ENCODE peak calls at places on chromosomes 7 and 10, in seven cellular contexts. One of them, this sample, is unnamed.

GRCh38 chr10:114271014-114271778 is 32.1 kb downstream of the VWA2 start:
- DNase-seq in A673: no peak
- DNase-seq in left ventricle myocardium inferior: no peak
- DNase-seq in body of pancreas: peak; percentile 26
- DNase-seq in CD8-positive, alpha-beta T cell: no peak
- DNase-seq in heart right ventricle: no peak
- DNase-seq in dorsolateral prefrontal cortex: peak; percentile 5
- DNase-seq in this sample: no peak

GRCh38 chr7:116311816-116312471 is 101.6 kb downstream of the TES start:
- DNase-seq in A673: no peak
- DNase-seq in left ventricle myocardium inferior: no peak
- DNase-seq in body of pancreas: no peak
- DNase-seq in CD8-positive, alpha-beta T cell: no peak
- DNase-seq in heart right ventricle: no peak
- DNase-seq in dorsolateral prefrontal cortex: no peak
- DNase-seq in this sample: no peak

GRCh38 chr10:133276435-133277201 is at the start of gene ADAM8:
- DNase-seq in A673: no peak
- DNase-seq in left ventricle myocardium inferior: no peak
- DNase-seq in body of pancreas: peak; percentile 44
- DNase-seq in CD8-positive, alpha-beta T cell: no peak
- DNase-seq in heart right ventricle: peak; percentile 48
- DNase-seq in dorsolateral prefrontal cortex: no peak
- DNase-seq in this sample: peak; percentile 93

GRCh38 chr10:110206988-110207804 is at the start of gene MXI1:
- DNase-seq in A673: peak; percentile 85
- DNase-seq in left ventricle myocardium inferior: peak; percentile 83
- DNase-seq in body of pancreas: peak; percentile 87
- DNase-seq in CD8-positive, alpha-beta T cell: no peak
- DNase-seq in heart right ventricle: peak; percentile 74
- DNase-seq in dorsolateral prefrontal cortex: peak; percentile 85
- DNase-seq in this sample: peak; percentile 85

GRCh38 chr10:132296671-132297443 is 10.9 kb downstream of the STK32C start:
- DNase-seq in A673: no peak
- DNase-seq in left ventricle myocardium inferior: peak; percentile 1
- DNase-seq in body of pancreas: peak; percentile 3
- DNase-seq in CD8-positive, alpha-beta T cell: no peak
- DNase-seq in heart right ventricle: no peak
- DNase-seq in dorsolateral prefrontal cortex: no peak
- DNase-seq in this sample: peak; percentile 70

GRCh38 chr7:113856010-113856409 is 62.8 kb downstream of the PPP1R3A start:
- DNase-seq in A673: no peak
- DNase-seq in left ventricle myocardium inferior: no peak
- DNase-seq in body of pancreas: no peak
- DNase-seq in CD8-positive, alpha-beta T cell: no peak
- DNase-seq in heart right ventricle: no peak
- DNase-seq in dorsolateral prefrontal cortex: no peak
- DNase-seq in this sample: no peak

GRCh38 chr7:141563956-141564623 is 12.9 kb downstream of the AGK start:
- DNase-seq in A673: no peak
- DNase-seq in left ventricle myocardium inferior: no peak
- DNase-seq in body of pancreas: no peak
- DNase-seq in CD8-positive, alpha-beta T cell: no peak
- DNase-seq in heart right ventricle: no peak
- DNase-seq in dorsolateral prefrontal cortex: no peak
- DNase-seq in this sample: no peak

GRCh38 chr10:102678842-102679289 is 34.6 kb downstream of the TRIM8 start:
- DNase-seq in A673: no peak
- DNase-seq in left ventricle myocardium inferior: peak; percentile 72
- DNase-seq in body of pancreas: peak; percentile 86
- DNase-seq in CD8-positive, alpha-beta T cell: no peak
- DNase-seq in heart right ventricle: peak; percentile 70
- DNase-seq in dorsolateral prefrontal cortex: peak; percentile 72
- DNase-seq in this sample: peak; percentile 94

GRCh38 chr7:8125680-8126444 is 136.1 kb downstream of the ICA1 start:
- DNase-seq in A673: no peak
- DNase-seq in left ventricle myocardium inferior: no peak
- DNase-seq in body of pancreas: no peak
- DNase-seq in CD8-positive, alpha-beta T cell: peak; percentile 67
- DNase-seq in heart right ventricle: no peak
- DNase-seq in dorsolateral prefrontal cortex: no peak
- DNase-seq in this sample: peak; percentile 49

GRCh38 chr7:27130540-27131389 is at the start of gene HOXA4:
- DNase-seq in A673: peak; percentile 58
- DNase-seq in left ventricle myocardium inferior: peak; percentile 76
- DNase-seq in body of pancreas: peak; percentile 60
- DNase-seq in CD8-positive, alpha-beta T cell: peak; percentile 53
- DNase-seq in heart right ventricle: peak; percentile 61
- DNase-seq in dorsolateral prefrontal cortex: no peak
- DNase-seq in this sample: peak; percentile 92

GRCh38 chr10:43226851-43227845 is 39.7 kb downstream of the RASGEF1A start:
- DNase-seq in A673: no peak
- DNase-seq in left ventricle myocardium inferior: peak; percentile 2
- DNase-seq in body of pancreas: peak; percentile 3
- DNase-seq in CD8-positive, alpha-beta T cell: no peak
- DNase-seq in heart right ventricle: no peak
- DNase-seq in dorsolateral prefrontal cortex: peak; percentile 18
- DNase-seq in this sample: peak; percentile 54

GRCh38 chr10:42827201-42827600 is 44.6 kb downstream of the BMS1 start:
- DNase-seq in A673: peak; percentile 9
- DNase-seq in left ventricle myocardium inferior: no peak
- DNase-seq in body of pancreas: no peak
- DNase-seq in CD8-positive, alpha-beta T cell: no peak
- DNase-seq in heart right ventricle: no peak
- DNase-seq in dorsolateral prefrontal cortex: no peak
- DNase-seq in this sample: no peak

GRCh38 chr10:25498645-25499044 is 323.8 kb downstream of the GPR158 start:
- DNase-seq in A673: no peak
- DNase-seq in left ventricle myocardium inferior: no peak
- DNase-seq in body of pancreas: no peak
- DNase-seq in CD8-positive, alpha-beta T cell: no peak
- DNase-seq in heart right ventricle: no peak
- DNase-seq in dorsolateral prefrontal cortex: no peak
- DNase-seq in this sample: no peak

GRCh38 chr7:66335318-66335717 is 130.2 kb downstream of the TPST1 start:
- DNase-seq in A673: no peak
- DNase-seq in left ventricle myocardium inferior: no peak
- DNase-seq in body of pancreas: no peak
- DNase-seq in CD8-positive, alpha-beta T cell: no peak
- DNase-seq in heart right ventricle: no peak
- DNase-seq in dorsolateral prefrontal cortex: no peak
- DNase-seq in this sample: no peak

GRCh38 chr7:115491744-115492380 is 538.7 kb downstream of the TFEC start:
- DNase-seq in A673: no peak
- DNase-seq in left ventricle myocardium inferior: no peak
- DNase-seq in body of pancreas: no peak
- DNase-seq in CD8-positive, alpha-beta T cell: no peak
- DNase-seq in heart right ventricle: no peak
- DNase-seq in dorsolateral prefrontal cortex: no peak
- DNase-seq in this sample: no peak

GRCh38 chr10:69406302-69406811 is 10.4 kb downstream of the TACR2 start:
- DNase-seq in A673: peak; percentile 49
- DNase-seq in left ventricle myocardium inferior: peak; percentile 72
- DNase-seq in body of pancreas: no peak
- DNase-seq in CD8-positive, alpha-beta T cell: no peak
- DNase-seq in heart right ventricle: peak; percentile 72
- DNase-seq in dorsolateral prefrontal cortex: no peak
- DNase-seq in this sample: no peak

GRCh38 chr10:93379366-93380042 is 102.6 kb downstream of the MYOF start:
- DNase-seq in A673: peak; percentile 24
- DNase-seq in left ventricle myocardium inferior: no peak
- DNase-seq in body of pancreas: no peak
- DNase-seq in CD8-positive, alpha-beta T cell: no peak
- DNase-seq in heart right ventricle: no peak
- DNase-seq in dorsolateral prefrontal cortex: no peak
- DNase-seq in this sample: no peak

GRCh38 chr10:93386496-93387369 is 95.4 kb downstream of the MYOF start:
- DNase-seq in A673: no peak
- DNase-seq in left ventricle myocardium inferior: peak; percentile 19
- DNase-seq in body of pancreas: no peak
- DNase-seq in CD8-positive, alpha-beta T cell: no peak
- DNase-seq in heart right ventricle: no peak
- DNase-seq in dorsolateral prefrontal cortex: no peak
- DNase-seq in this sample: no peak

GRCh38 chr10:93383562-93383981 is 98.6 kb downstream of the MYOF start:
- DNase-seq in A673: no peak
- DNase-seq in left ventricle myocardium inferior: no peak
- DNase-seq in body of pancreas: no peak
- DNase-seq in CD8-positive, alpha-beta T cell: no peak
- DNase-seq in heart right ventricle: no peak
- DNase-seq in dorsolateral prefrontal cortex: no peak
- DNase-seq in this sample: no peak

GRCh38 chr10:93380043-93380565 is 102.0 kb downstream of the MYOF start:
- DNase-seq in A673: no peak
- DNase-seq in left ventricle myocardium inferior: no peak
- DNase-seq in body of pancreas: no peak
- DNase-seq in CD8-positive, alpha-beta T cell: no peak
- DNase-seq in heart right ventricle: no peak
- DNase-seq in dorsolateral prefrontal cortex: no peak
- DNase-seq in this sample: no peak

GRCh38 chr10:93384006-93384405 is 98.1 kb downstream of the MYOF start:
- DNase-seq in A673: no peak
- DNase-seq in left ventricle myocardium inferior: no peak
- DNase-seq in body of pancreas: no peak
- DNase-seq in CD8-positive, alpha-beta T cell: no peak
- DNase-seq in heart right ventricle: no peak
- DNase-seq in dorsolateral prefrontal cortex: no peak
- DNase-seq in this sample: no peak
- H3K27ac ChIP-seq in A673: no peak overlapping the region
- H3K27ac ChIP-seq in left ventricle myocardium inferior: peak overlapping the region; percentile 52
- H3K27ac ChIP-seq in body of pancreas: peak overlapping the region; percentile 5
- H3K27ac ChIP-seq in CD8-positive, alpha-beta T cell: no peak overlapping the region
- H3K27ac ChIP-seq in heart right ventricle: peak overlapping the region; percentile 41
- H3K27ac ChIP-seq in dorsolateral prefrontal cortex: no peak overlapping the region
- H3K27ac ChIP-seq in this sample: no peak overlapping the region

DNA sequence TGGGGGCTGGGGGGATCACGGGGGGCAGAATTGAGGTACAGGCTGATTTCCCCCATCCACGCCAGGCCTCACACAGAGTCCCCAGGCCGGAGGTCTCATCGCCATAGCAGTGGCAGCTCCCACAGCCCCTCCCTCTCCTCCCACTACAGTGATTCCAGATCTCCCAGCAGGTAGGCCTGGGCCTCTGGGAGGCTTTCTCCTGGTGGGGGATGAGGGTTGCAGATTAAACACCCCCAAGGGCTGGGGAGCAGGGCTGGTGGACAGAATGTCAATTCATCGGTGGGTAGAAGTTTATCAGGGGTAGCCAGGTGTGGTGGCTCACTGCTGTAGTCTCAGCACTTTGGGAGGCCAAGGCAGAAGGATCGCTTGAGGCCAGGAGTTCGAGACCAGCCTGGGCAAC is 37.2 kb upstream of the HSPB1 start:
- DNase-seq in A673: no peak
- DNase-seq in left ventricle myocardium inferior: no peak
- DNase-seq in body of pancreas: no peak
- DNase-seq in CD8-positive, alpha-beta T cell: no peak
- DNase-seq in heart right ventricle: no peak
- DNase-seq in dorsolateral prefrontal cortex: no peak
- DNase-seq in this sample: no peak
- H3K27me3 ChIP-seq in A673: no peaks in the 10 kb centered on the region
- H3K27me3 ChIP-seq in left ventricle myocardium inferior: peaks cover 83% of the 10 kb centered on the region
- H3K27me3 ChIP-seq in body of pancreas: no peaks in the 10 kb centered on the region
- H3K27me3 ChIP-seq in CD8-positive, alpha-beta T cell: no peaks in the 10 kb centered on the region
- H3K27me3 ChIP-seq in heart right ventricle: peaks cover 52% of the 10 kb centered on the region
- H3K27me3 ChIP-seq in dorsolateral prefrontal cortex: peaks cover 11% of the 10 kb centered on the region
- H3K27me3 ChIP-seq in this sample: peaks cover 72% of the 10 kb centered on the region

GRCh38 chr10:59363446-59363958 is 1.2 kb upstream of the FAM13C start:
- DNase-seq in A673: no peak
- DNase-seq in left ventricle myocardium inferior: no peak
- DNase-seq in body of pancreas: no peak
- DNase-seq in CD8-positive, alpha-beta T cell: no peak
- DNase-seq in heart right ventricle: no peak
- DNase-seq in dorsolateral prefrontal cortex: no peak
- DNase-seq in this sample: no peak

GRCh38 chr10:59360605-59361515 is 1.5 kb downstream of the FAM13C start:
- DNase-seq in A673: peak; percentile 55
- DNase-seq in left ventricle myocardium inferior: no peak
- DNase-seq in body of pancreas: no peak
- DNase-seq in CD8-positive, alpha-beta T cell: no peak
- DNase-seq in heart right ventricle: no peak
- DNase-seq in dorsolateral prefrontal cortex: no peak
- DNase-seq in this sample: no peak

GRCh38 chr10:59361659-59362183 is 628 bp downstream of the FAM13C start:
- DNase-seq in A673: peak; percentile 35
- DNase-seq in left ventricle myocardium inferior: no peak
- DNase-seq in body of pancreas: no peak
- DNase-seq in CD8-positive, alpha-beta T cell: no peak
- DNase-seq in heart right ventricle: no peak
- DNase-seq in dorsolateral prefrontal cortex: no peak
- DNase-seq in this sample: no peak

GRCh38 chr10:59362184-59362966 is at the start of gene FAM13C:
- DNase-seq in A673: peak; percentile 88
- DNase-seq in left ventricle myocardium inferior: peak; percentile 71
- DNase-seq in body of pancreas: peak; percentile 85
- DNase-seq in CD8-positive, alpha-beta T cell: no peak
- DNase-seq in heart right ventricle: peak; percentile 71
- DNase-seq in dorsolateral prefrontal cortex: peak; percentile 83
- DNase-seq in this sample: peak; percentile 87

GRCh38 chr10:59362991-59363390 is 642 bp upstream of the FAM13C start:
- DNase-seq in A673: peak; percentile 52
- DNase-seq in left ventricle myocardium inferior: peak; percentile 67
- DNase-seq in body of pancreas: peak; percentile 76
- DNase-seq in CD8-positive, alpha-beta T cell: no peak
- DNase-seq in heart right ventricle: peak; percentile 58
- DNase-seq in dorsolateral prefrontal cortex: peak; percentile 70
- DNase-seq in this sample: peak; percentile 44
- H3K27ac ChIP-seq in A673: no peak overlapping the region
- H3K27ac ChIP-seq in left ventricle myocardium inferior: peak overlapping the region; percentile 91
- H3K27ac ChIP-seq in body of pancreas: peak overlapping the region; percentile 38
- H3K27ac ChIP-seq in CD8-positive, alpha-beta T cell: no peak overlapping the region
- H3K27ac ChIP-seq in heart right ventricle: peak overlapping the region; percentile 86
- H3K27ac ChIP-seq in dorsolateral prefrontal cortex: peak overlapping the region; percentile 99
- H3K27ac ChIP-seq in this sample: peak overlapping the region; percentile 77

GRCh38 chr10:1162481-1163203 is 106.5 kb downstream of the WDR37 start:
- DNase-seq in A673: no peak
- DNase-seq in left ventricle myocardium inferior: no peak
- DNase-seq in body of pancreas: no peak
- DNase-seq in CD8-positive, alpha-beta T cell: no peak
- DNase-seq in heart right ventricle: no peak
- DNase-seq in dorsolateral prefrontal cortex: no peak
- DNase-seq in this sample: no peak
- H3K27me3 ChIP-seq in A673: peaks cover 36% of the 10 kb centered on the region
- H3K27me3 ChIP-seq in left ventricle myocardium inferior: peaks cover 71% of the 10 kb centered on the region
- H3K27me3 ChIP-seq in body of pancreas: no peaks in the 10 kb centered on the region
- H3K27me3 ChIP-seq in CD8-positive, alpha-beta T cell: no peaks in the 10 kb centered on the region
- H3K27me3 ChIP-seq in heart right ventricle: peaks cover 6% of the 10 kb centered on the region
- H3K27me3 ChIP-seq in dorsolateral prefrontal cortex: no peaks in the 10 kb centered on the region
- H3K27me3 ChIP-seq in this sample: peaks cover 16% of the 10 kb centered on the region

This sample was measured in left lung.